ENCODE peak calls at places on chromosome 1, in four cellular contexts. D, Z, U and X are unnamed samples.

GRCh38 chr1:58818075-58818474 is 34.2 kb upstream of the JUN start:
- DNase-seq in D (peak; percentile 60), Z (no peak), U (peak; percentile 28), X (no peak)

GRCh38 chr1:177255411-177255810 is 84.7 kb downstream of the BRINP2 start:
- DNase-seq in D (no peak), Z (no peak), U (no peak), X (no peak)

GRCh38 chr1:39781349-39781715 is 7.3 kb downstream of the BMP8B start:
- DNase-seq in D (no peak), Z (no peak), U (no peak), X (no peak)

GRCh38 chr1:203178083-203178482 is 2.5 kb upstream of the MYBPH start:
- DNase-seq in D (no peak), Z (no peak), U (no peak), X (no peak)

GRCh38 chr1:234978397-234979291 is 150.0 kb downstream of the TOMM20 start:
- DNase-seq in D (no peak), Z (no peak), U (peak; percentile 23), X (no peak)

GRCh38 chr1:33327587-33328325 is 6.9 kb upstream of the A3GALT2 start:
- DNase-seq in D (peak; percentile 92), Z (no peak), U (no peak), X (no peak)

GRCh38 chr1:64417828-64418227 is 52.1 kb upstream of the CACHD1 start:
- DNase-seq in D (no peak), Z (no peak), U (no peak), X (no peak)

GRCh38 chr1:68143633-68144032 is 88.7 kb downstream of the WLS start:
- DNase-seq in D (no peak), Z (no peak), U (no peak), X (no peak)

GRCh38 chr1:53465023-53465957 is 6.1 kb downstream of the DMRTB1 start:
- DNase-seq in D (no peak), Z (no peak), U (no peak), X (no peak)

GRCh38 chr1:89688607-89689006 is 55.7 kb downstream of the LRRC8C start:
- DNase-seq in D (no peak), Z (no peak), U (no peak), X (no peak)

GRCh38 chr1:157073944-157074685 is 25.5 kb downstream of the ETV3L start:
- DNase-seq in D (no peak), Z (peak; percentile 65), U (peak; percentile 17), X (peak; percentile 52)

GRCh38 chr1:187942986-187943385 is 1114.2 kb downstream of the PLA2G4A start:
- DNase-seq in D (no peak), Z (no peak), U (no peak), X (no peak)

GRCh38 chr1:226979517-226980121 is 39.5 kb downstream of the COQ8A start:
- DNase-seq in D (no peak), Z (no peak), U (no peak), X (no peak)

GRCh38 chr1:55045430-55045829 is 6.1 kb downstream of the PCSK9 start:
- DNase-seq in D (no peak), Z (no peak), U (no peak), X (no peak)

GRCh38 chr1:158652721-158653334 is 33.7 kb downstream of the SPTA1 start:
- DNase-seq in D (no peak), Z (no peak), U (no peak), X (no peak)

GRCh38 chr1:201406831-201407406 is 7.8 kb upstream of the LAD1 start:
- DNase-seq in D (no peak), Z (no peak), U (no peak), X (no peak)

GRCh38 chr1:150973258-150973825 is 1.3 kb downstream of the CERS2 start:
- DNase-seq in D (no peak), Z (no peak), U (no peak), X (no peak)

GRCh38 chr1:234881893-234882771 is 246.5 kb downstream of the TOMM20 start:
- DNase-seq in D (no peak), Z (no peak), U (no peak), X (no peak)

GRCh38 chr1:203327684-203328457 is 22.6 kb downstream of the BTG2 start:
- DNase-seq in D (no peak), Z (peak; percentile 31), U (peak; percentile 87), X (no peak)